ENCODE peak calls at places on chromosomes 4 and X, in four cellular contexts. K, G, B and I are unnamed samples.

GRCh38 chr4:150217192-150217591 is 138.9 kb downstream of the DCLK2 start:
- DNase-seq in K (no peak), B (no peak), G (peak; percentile 72), I (no peak)

GRCh38 chr4:8837181-8837811 is 34.3 kb downstream of the HMX1 start:
- DNase-seq in G (no peak), B (no peak), K (no peak), I (no peak)

GRCh38 chr4:20192754-20193521 is 58.8 kb upstream of the SLIT2 start:
- DNase-seq in B (no peak), K (no peak), G (peak; percentile 19), I (no peak)

GRCh38 chr4:123412700-123413512 is 16.3 kb downstream of the SPRY1 start:
- DNase-seq in K (no peak), G (no peak), B (no peak), I (peak; percentile 32)

GRCh38 chrX:129737921-129738320 is 858 bp upstream of the XPNPEP2 start:
- DNase-seq in K (no peak), B (no peak), G (peak; percentile 70), I (no peak)

GRCh38 chrX:117839544-117839943 is 277.1 kb downstream of the KLHL13 start:
- DNase-seq in G (no peak), K (no peak), B (no peak), I (no peak)

GRCh38 chr4:110087116-110087708 is 111.2 kb downstream of the ELOVL6 start:
- DNase-seq in B (no peak), G (peak; percentile 84), K (peak; percentile 51), I (peak; percentile 85)

GRCh38 chr4:86250616-86251015 is 109.2 kb downstream of the MAPK10 start:
- DNase-seq in G (no peak), K (no peak), B (no peak), I (no peak)

GRCh38 chrX:133697656-133698055 is 282.4 kb upstream of the GPC4 start:
- DNase-seq in K (no peak), G (no peak), B (no peak), I (peak; percentile 19)

GRCh38 chr4:108172231-108172779 is 3.6 kb upstream of the LEF1 start:
- DNase-seq in K (no peak), B (no peak), G (peak; percentile 29), I (no peak)
- H3K4me3 ChIP-seq in K (no peak overlapping the region), B (peak overlapping the region; percentile 62), G (peak overlapping the region; percentile 57), I (peak overlapping the region; percentile 52)

GRCh38 chr4:48986654-48987164 is 634 bp downstream of the CWH43 start:
- DNase-seq in B (no peak), G (no peak), K (no peak), I (no peak)
- H3K4me3 ChIP-seq in B (no peak overlapping the region), G (no peak overlapping the region), K (no peak overlapping the region), I (no peak overlapping the region)

GRCh38 chr4:25860586-25861421 is 2.0 kb downstream of the SEL1L3 start:
- DNase-seq in B (no peak), K (no peak), G (peak; percentile 55), I (no peak)
- H3K4me3 ChIP-seq in B (peak overlapping the region; percentile 77), K (no peak overlapping the region), G (no peak overlapping the region), I (no peak overlapping the region)

GRCh38 chrX:70479197-70479969 is 34.7 kb downstream of the DLG3 start:
- DNase-seq in B (no peak), K (no peak), G (peak; percentile 74), I (peak; percentile 33)

GRCh38 chrX:70481424-70481823 is 36.8 kb downstream of the DLG3 start:
- DNase-seq in K (no peak), B (no peak), G (no peak), I (no peak)

GRCh38 chrX:70479970-70480659 is 35.5 kb downstream of the DLG3 start:
- DNase-seq in G (peak; percentile 11), B (no peak), K (no peak), I (no peak)

GRCh38 chrX:70481871-70482270 is 37.2 kb downstream of the DLG3 start:
- DNase-seq in G (no peak), K (no peak), B (no peak), I (no peak)

GRCh38 chrX:70480660-70481018 is 36.0 kb downstream of the DLG3 start:
- DNase-seq in K (no peak), B (no peak), G (no peak), I (no peak)
- H3K4me3 ChIP-seq in K (no peak overlapping the region), B (no peak overlapping the region), G (no peak overlapping the region), I (no peak overlapping the region)

GRCh38 chr4:184807261-184807660 is 18.5 kb downstream of the ACSL1 start:
- DNase-seq in K (no peak), B (no peak), G (peak; percentile 26), I (no peak)

GRCh38 chr4:184805462-184806245 is 20.1 kb downstream of the ACSL1 start:
- DNase-seq in K (no peak), G (peak; percentile 39), B (peak; percentile 88), I (no peak)

GRCh38 chr4:184806246-184806550 is 19.6 kb downstream of the ACSL1 start:
- DNase-seq in B (no peak), G (no peak), K (no peak), I (no peak)

GRCh38 chr4:184807797-184808718 is 17.7 kb downstream of the ACSL1 start:
- DNase-seq in G (peak; percentile 86), B (peak; percentile 39), K (no peak), I (peak; percentile 70)

GRCh38 chr4:184806711-184807110 is 19.1 kb downstream of the ACSL1 start:
- DNase-seq in B (no peak), K (no peak), G (no peak), I (no peak)
- H3K4me3 ChIP-seq in B (peak overlapping the region; percentile 71), K (no peak overlapping the region), G (no peak overlapping the region), I (no peak overlapping the region)

GRCh38 chrX:40736170-40736505 is 796 bp upstream of the MED14 start:
- DNase-seq in K (no peak), B (no peak), G (no peak), I (no peak)

GRCh38 chrX:40734956-40735317 is 405 bp downstream of the MED14 start:
- DNase-seq in G (peak; percentile 15), B (no peak), K (no peak), I (no peak)

GRCh38 chrX:40729923-40730584 is 5.3 kb downstream of the MED14 start:
- DNase-seq in K (no peak), B (no peak), G (no peak), I (no peak)

GRCh38 chrX:40735318-40736169 is at the start of gene MED14:
- DNase-seq in K (peak; percentile 72), B (peak; percentile 91), G (peak; percentile 78), I (peak; percentile 52)

DNA sequence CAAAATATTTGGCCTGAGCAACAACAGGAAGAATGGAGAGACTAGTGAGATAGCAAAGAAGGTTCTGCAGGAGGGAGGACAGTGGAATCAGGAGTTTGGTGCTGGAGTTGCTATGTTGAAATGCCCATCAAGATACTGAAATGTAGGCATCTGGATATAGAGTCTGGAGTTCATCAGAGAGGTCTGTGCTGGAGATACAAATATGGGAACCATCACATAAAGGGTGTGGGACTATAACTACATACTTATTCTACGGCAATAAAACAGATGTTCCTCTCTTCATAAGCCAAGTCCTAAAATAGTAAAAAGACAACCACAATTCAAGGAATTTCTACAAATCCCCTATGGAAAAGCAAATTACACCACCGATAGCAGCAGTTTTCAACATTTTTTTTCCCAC is 1.7 kb downstream of the MED14 start:
- DNase-seq in G (no peak), B (no peak), K (no peak), I (no peak)
- H3K4me3 ChIP-seq in G (peak overlapping the region; percentile 65), B (peak overlapping the region; percentile 91), K (no peak overlapping the region), I (peak overlapping the region; percentile 59)